ENCODE peak calls at places on chromosomes 1 and 21, in nine cellular contexts. One of them, this sample, is unnamed.

GRCh38 chr1:159707473-159707872 is 6.9 kb downstream of the CRP start:
- DNase-seq in A549: no peak
- DNase-seq in right lobe of liver: no peak
- DNase-seq in upper lobe of right lung: no peak
- DNase-seq in heart right ventricle: no peak
- DNase-seq in mammary epithelial cell: no peak
- DNase-seq in spleen: no peak
- DNase-seq in mucosa of descending colon: no peak
- DNase-seq in GM23338: no peak
- DNase-seq in this sample: no peak

GRCh38 chr1:109263234-109263596 is 13.9 kb downstream of the CELSR2 start:
- DNase-seq in A549: no peak
- DNase-seq in right lobe of liver: no peak
- DNase-seq in upper lobe of right lung: no peak
- DNase-seq in heart right ventricle: no peak
- DNase-seq in mammary epithelial cell: peak; percentile 99
- DNase-seq in spleen: no peak
- DNase-seq in mucosa of descending colon: no peak
- DNase-seq in GM23338: no peak
- DNase-seq in this sample: no peak

GRCh38 chr21:33059319-33059894 is 10.5 kb upstream of the OLIG1 start:
- DNase-seq in A549: no peak
- DNase-seq in right lobe of liver: peak; percentile 71
- DNase-seq in upper lobe of right lung: no peak
- DNase-seq in heart right ventricle: no peak
- DNase-seq in mammary epithelial cell: no peak
- DNase-seq in spleen: no peak
- DNase-seq in mucosa of descending colon: no peak
- DNase-seq in GM23338: no peak
- DNase-seq in this sample: peak; percentile 54

GRCh38 chr1:188423088-188423487 is 1594.3 kb downstream of the PLA2G4A start:
- DNase-seq in A549: no peak
- DNase-seq in right lobe of liver: no peak
- DNase-seq in upper lobe of right lung: no peak
- DNase-seq in heart right ventricle: no peak
- DNase-seq in mammary epithelial cell: no peak
- DNase-seq in spleen: no peak
- DNase-seq in mucosa of descending colon: no peak
- DNase-seq in GM23338: no peak
- DNase-seq in this sample: no peak

GRCh38 chr1:156103521-156103947 is 11.0 kb upstream of the LMNA start:
- DNase-seq in A549: no peak
- DNase-seq in right lobe of liver: no peak
- DNase-seq in upper lobe of right lung: no peak
- DNase-seq in heart right ventricle: peak; percentile 54
- DNase-seq in mammary epithelial cell: no peak
- DNase-seq in spleen: no peak
- DNase-seq in mucosa of descending colon: peak; percentile 59
- DNase-seq in GM23338: no peak
- DNase-seq in this sample: no peak

GRCh38 chr1:154206212-154206611 is at the start of gene CFAP141:
- DNase-seq in A549: no peak
- DNase-seq in right lobe of liver: no peak
- DNase-seq in upper lobe of right lung: no peak
- DNase-seq in heart right ventricle: no peak
- DNase-seq in mammary epithelial cell: peak; percentile 35
- DNase-seq in spleen: no peak
- DNase-seq in mucosa of descending colon: no peak
- DNase-seq in GM23338: peak; percentile 33
- DNase-seq in this sample: no peak

GRCh38 chr1:117641536-117641935 is 35.7 kb downstream of the TENT5C start:
- DNase-seq in A549: no peak
- DNase-seq in right lobe of liver: no peak
- DNase-seq in upper lobe of right lung: no peak
- DNase-seq in heart right ventricle: no peak
- DNase-seq in mammary epithelial cell: no peak
- DNase-seq in spleen: peak; percentile 47
- DNase-seq in mucosa of descending colon: no peak
- DNase-seq in GM23338: no peak
- DNase-seq in this sample: no peak

GRCh38 chr1:38586993-38587646 is 272.5 kb downstream of the RRAGC start:
- DNase-seq in A549: peak; percentile 38
- DNase-seq in right lobe of liver: peak; percentile 73
- DNase-seq in upper lobe of right lung: peak; percentile 83
- DNase-seq in heart right ventricle: no peak
- DNase-seq in mammary epithelial cell: peak; percentile 15
- DNase-seq in spleen: peak; percentile 87
- DNase-seq in mucosa of descending colon: peak; percentile 50
- DNase-seq in GM23338: peak; percentile 86
- DNase-seq in this sample: peak; percentile 39

GRCh38 chr1:34781071-34781843 is at the start of gene GJB3:
- DNase-seq in A549: peak; percentile 35
- DNase-seq in right lobe of liver: no peak
- DNase-seq in upper lobe of right lung: peak; percentile 72
- DNase-seq in heart right ventricle: no peak
- DNase-seq in mammary epithelial cell: peak; percentile 66
- DNase-seq in spleen: no peak
- DNase-seq in mucosa of descending colon: peak; percentile 68
- DNase-seq in GM23338: peak; percentile 71
- DNase-seq in this sample: no peak

GRCh38 chr1:67290236-67290635 is 17.4 kb upstream of the IL12RB2 start:
- DNase-seq in A549: no peak
- DNase-seq in right lobe of liver: no peak
- DNase-seq in upper lobe of right lung: no peak
- DNase-seq in heart right ventricle: no peak
- DNase-seq in mammary epithelial cell: no peak
- DNase-seq in spleen: no peak
- DNase-seq in mucosa of descending colon: no peak
- DNase-seq in GM23338: no peak
- DNase-seq in this sample: no peak

GRCh38 chr1:1049318-1050165 is 24.6 kb downstream of the RNF223 start:
- DNase-seq in A549: no peak
- DNase-seq in right lobe of liver: no peak
- DNase-seq in upper lobe of right lung: no peak
- DNase-seq in heart right ventricle: no peak
- DNase-seq in mammary epithelial cell: no peak
- DNase-seq in spleen: no peak
- DNase-seq in mucosa of descending colon: no peak
- DNase-seq in GM23338: no peak
- DNase-seq in this sample: no peak

GRCh38 chr1:199593475-199593874 is 434.0 kb upstream of the NR5A2 start:
- DNase-seq in A549: no peak
- DNase-seq in right lobe of liver: no peak
- DNase-seq in upper lobe of right lung: no peak
- DNase-seq in heart right ventricle: no peak
- DNase-seq in mammary epithelial cell: no peak
- DNase-seq in spleen: no peak
- DNase-seq in mucosa of descending colon: no peak
- DNase-seq in GM23338: no peak
- DNase-seq in this sample: no peak

GRCh38 chr1:21647431-21648373 is 21.5 kb downstream of the RAP1GAP start:
- DNase-seq in A549: no peak
- DNase-seq in right lobe of liver: no peak
- DNase-seq in upper lobe of right lung: no peak
- DNase-seq in heart right ventricle: peak; percentile 36
- DNase-seq in mammary epithelial cell: peak; percentile 33
- DNase-seq in spleen: no peak
- DNase-seq in mucosa of descending colon: peak; percentile 74
- DNase-seq in GM23338: peak; percentile 96
- DNase-seq in this sample: peak; percentile 66

GRCh38 chr1:45035631-45036301 is 23.7 kb downstream of the UROD start:
- DNase-seq in A549: no peak
- DNase-seq in right lobe of liver: no peak
- DNase-seq in upper lobe of right lung: no peak
- DNase-seq in heart right ventricle: no peak
- DNase-seq in mammary epithelial cell: no peak
- DNase-seq in spleen: no peak
- DNase-seq in mucosa of descending colon: no peak
- DNase-seq in GM23338: no peak
- DNase-seq in this sample: no peak

GRCh38 chr1:87061742-87062156 is 147.3 kb downstream of the HS2ST1 start:
- DNase-seq in A549: no peak
- DNase-seq in right lobe of liver: no peak
- DNase-seq in upper lobe of right lung: no peak
- DNase-seq in heart right ventricle: no peak
- DNase-seq in mammary epithelial cell: peak; percentile 46
- DNase-seq in spleen: no peak
- DNase-seq in mucosa of descending colon: no peak
- DNase-seq in GM23338: no peak
- DNase-seq in this sample: no peak

GRCh38 chr1:160621633-160622413 is 25.0 kb downstream of the SLAMF1 start:
- DNase-seq in A549: no peak
- DNase-seq in right lobe of liver: no peak
- DNase-seq in upper lobe of right lung: no peak
- DNase-seq in heart right ventricle: no peak
- DNase-seq in mammary epithelial cell: no peak
- DNase-seq in spleen: no peak
- DNase-seq in mucosa of descending colon: no peak
- DNase-seq in GM23338: no peak
- DNase-seq in this sample: peak; percentile 29

DNA sequence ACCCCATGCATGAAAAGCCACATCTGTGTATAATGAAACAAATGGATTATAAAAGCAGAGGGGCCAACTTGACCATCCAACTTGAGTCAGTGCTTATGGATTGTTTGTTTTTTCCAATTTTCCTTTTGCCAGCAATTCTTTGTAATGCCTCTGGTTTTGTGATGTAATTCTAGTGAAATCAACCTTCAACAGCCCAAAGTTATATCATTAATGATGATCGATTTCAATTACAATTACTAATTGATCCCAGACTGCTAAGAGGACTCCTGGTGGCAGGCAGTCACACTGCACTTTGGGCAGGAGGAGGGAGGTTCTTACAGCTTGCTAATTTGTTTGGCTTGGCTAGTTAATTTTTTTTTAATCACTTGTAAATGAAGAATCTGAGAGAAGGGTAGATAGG is 552.3 kb downstream of the NUF2 start:
- DNase-seq in A549: no peak
- DNase-seq in right lobe of liver: no peak
- DNase-seq in upper lobe of right lung: no peak
- DNase-seq in heart right ventricle: no peak
- DNase-seq in mammary epithelial cell: no peak
- DNase-seq in spleen: no peak
- DNase-seq in mucosa of descending colon: no peak
- DNase-seq in GM23338: peak; percentile 34
- DNase-seq in this sample: no peak
- TF ChIP-seq CTCF in A549: no peak
- TF ChIP-seq CTCF in right lobe of liver: peak; percentile 25
- TF ChIP-seq CTCF in upper lobe of right lung: no peak
- TF ChIP-seq CTCF in heart right ventricle: no peak
- TF ChIP-seq CTCF in mammary epithelial cell: peak; percentile 48
- TF ChIP-seq CTCF in spleen: peak; percentile 10
- TF ChIP-seq CTCF in mucosa of descending colon: no peak
- TF ChIP-seq CTCF in GM23338: peak; percentile 63
- TF ChIP-seq CTCF in this sample: peak; percentile 40

GRCh38 chr1:177983087-177983823 is 13.4 kb upstream of the SEC16B start:
- DNase-seq in A549: no peak
- DNase-seq in right lobe of liver: no peak
- DNase-seq in upper lobe of right lung: no peak
- DNase-seq in heart right ventricle: no peak
- DNase-seq in mammary epithelial cell: no peak
- DNase-seq in spleen: no peak
- DNase-seq in mucosa of descending colon: no peak
- DNase-seq in GM23338: no peak
- DNase-seq in this sample: no peak
- H3K4me3 ChIP-seq in A549: no peak overlapping the region
- H3K4me3 ChIP-seq in right lobe of liver: no peak overlapping the region
- H3K4me3 ChIP-seq in upper lobe of right lung: no peak overlapping the region
- H3K4me3 ChIP-seq in heart right ventricle: peak overlapping the region; percentile 31
- H3K4me3 ChIP-seq in mammary epithelial cell: no peak overlapping the region
- H3K4me3 ChIP-seq in spleen: no peak overlapping the region
- H3K4me3 ChIP-seq in mucosa of descending colon: no peak overlapping the region
- H3K4me3 ChIP-seq in GM23338: no peak overlapping the region
- H3K4me3 ChIP-seq in this sample: no peak overlapping the region

GRCh38 chr1:228106800-228107054 is 2.4 kb downstream of the MRPL55 start:
- DNase-seq in A549: no peak
- DNase-seq in right lobe of liver: no peak
- DNase-seq in upper lobe of right lung: no peak
- DNase-seq in heart right ventricle: no peak
- DNase-seq in mammary epithelial cell: no peak
- DNase-seq in spleen: peak; percentile 75
- DNase-seq in mucosa of descending colon: no peak
- DNase-seq in GM23338: no peak
- DNase-seq in this sample: no peak

GRCh38 chr1:228105996-228106799 is 2.9 kb downstream of the MRPL55 start:
- DNase-seq in A549: no peak
- DNase-seq in right lobe of liver: no peak
- DNase-seq in upper lobe of right lung: no peak
- DNase-seq in heart right ventricle: no peak
- DNase-seq in mammary epithelial cell: no peak
- DNase-seq in spleen: peak; percentile 76
- DNase-seq in mucosa of descending colon: peak; percentile 32
- DNase-seq in GM23338: no peak
- DNase-seq in this sample: no peak

GRCh38 chr1:228107636-228108035 is 1.5 kb downstream of the MRPL55 start:
- DNase-seq in A549: no peak
- DNase-seq in right lobe of liver: peak; percentile 56
- DNase-seq in upper lobe of right lung: no peak
- DNase-seq in heart right ventricle: no peak
- DNase-seq in mammary epithelial cell: no peak
- DNase-seq in spleen: peak; percentile 83
- DNase-seq in mucosa of descending colon: peak; percentile 40
- DNase-seq in GM23338: no peak
- DNase-seq in this sample: no peak

GRCh38 chr1:228104526-228105251 is 1.6 kb upstream of the C1orf35 start:
- DNase-seq in A549: no peak
- DNase-seq in right lobe of liver: peak; percentile 75
- DNase-seq in upper lobe of right lung: no peak
- DNase-seq in heart right ventricle: no peak
- DNase-seq in mammary epithelial cell: no peak
- DNase-seq in spleen: no peak
- DNase-seq in mucosa of descending colon: peak; percentile 31
- DNase-seq in GM23338: no peak
- DNase-seq in this sample: no peak

GRCh38 chr1:228105269-228105995 is 2.3 kb upstream of the C1orf35 start:
- DNase-seq in A549: no peak
- DNase-seq in right lobe of liver: no peak
- DNase-seq in upper lobe of right lung: no peak
- DNase-seq in heart right ventricle: no peak
- DNase-seq in mammary epithelial cell: no peak
- DNase-seq in spleen: peak; percentile 77
- DNase-seq in mucosa of descending colon: peak; percentile 34
- DNase-seq in GM23338: no peak
- DNase-seq in this sample: no peak
- H3K4me1 ChIP-seq in A549: peaks cover 21% of the 10 kb centered on the region
- H3K4me1 ChIP-seq in right lobe of liver: no peaks in the 10 kb centered on the region
- H3K4me1 ChIP-seq in upper lobe of right lung: peaks cover 33% of the 10 kb centered on the region
- H3K4me1 ChIP-seq in heart right ventricle: peaks cover 51% of the 10 kb centered on the region
- H3K4me1 ChIP-seq in mammary epithelial cell: peaks cover 19% of the 10 kb centered on the region
- H3K4me1 ChIP-seq in spleen: peaks cover 68% of the 10 kb centered on the region
- H3K4me1 ChIP-seq in mucosa of descending colon: peaks cover 30% of the 10 kb centered on the region
- H3K4me1 ChIP-seq in GM23338: peaks cover 7% of the 10 kb centered on the region
- H3K4me1 ChIP-seq in this sample: peaks cover 64% of the 10 kb centered on the region

GRCh38 chr1:209899948-209900347 is 38.1 kb upstream of the SYT14 start:
- DNase-seq in A549: no peak
- DNase-seq in right lobe of liver: no peak
- DNase-seq in upper lobe of right lung: no peak
- DNase-seq in heart right ventricle: no peak
- DNase-seq in mammary epithelial cell: no peak
- DNase-seq in spleen: no peak
- DNase-seq in mucosa of descending colon: no peak
- DNase-seq in GM23338: peak; percentile 91
- DNase-seq in this sample: peak; percentile 25
- TF ChIP-seq CTCF in A549: peak; percentile 8
- TF ChIP-seq CTCF in right lobe of liver: no peak
- TF ChIP-seq CTCF in upper lobe of right lung: no peak
- TF ChIP-seq CTCF in heart right ventricle: no peak
- TF ChIP-seq CTCF in mammary epithelial cell: peak; percentile 44
- TF ChIP-seq CTCF in spleen: no peak
- TF ChIP-seq CTCF in mucosa of descending colon: no peak
- TF ChIP-seq CTCF in GM23338: peak; percentile 91
- TF ChIP-seq CTCF in this sample: peak; percentile 62

GRCh38 chr1:54120698-54121481 is 31.9 kb downstream of the CDCP2 start:
- DNase-seq in A549: peak; percentile 33
- DNase-seq in right lobe of liver: no peak
- DNase-seq in upper lobe of right lung: peak; percentile 58
- DNase-seq in heart right ventricle: no peak
- DNase-seq in mammary epithelial cell: no peak
- DNase-seq in spleen: peak; percentile 47
- DNase-seq in mucosa of descending colon: peak; percentile 42
- DNase-seq in GM23338: no peak
- DNase-seq in this sample: no peak
- H3K4me3 ChIP-seq in A549: peak overlapping the region; percentile 31
- H3K4me3 ChIP-seq in right lobe of liver: no peak overlapping the region
- H3K4me3 ChIP-seq in upper lobe of right lung: peak overlapping the region; percentile 8
- H3K4me3 ChIP-seq in heart right ventricle: peak overlapping the region; percentile 35
- H3K4me3 ChIP-seq in mammary epithelial cell: no peak overlapping the region
- H3K4me3 ChIP-seq in spleen: no peak overlapping the region
- H3K4me3 ChIP-seq in mucosa of descending colon: no peak overlapping the region
- H3K4me3 ChIP-seq in GM23338: peak overlapping the region; percentile 49
- H3K4me3 ChIP-seq in this sample: no peak overlapping the region

This sample was measured in DND-41.